ENCODE peak calls at places on chromosomes 16 and 17, in six cellular contexts. One of them, this sample, is unnamed.

GRCh38 chr16:51407199-51407598 is 256.1 kb upstream of the SALL1 start:
- DNase-seq in mesenchymal stem cell: no peak
- DNase-seq in H1: no peak
- DNase-seq in IMR-90: no peak
- DNase-seq in trophoblast cell: no peak
- DNase-seq in neuronal stem cell: no peak
- DNase-seq in this sample: no peak

GRCh38 chr17:1643293-1643998 is 2.1 kb downstream of the SCARF1 start:
- DNase-seq in neuronal stem cell: peak; percentile 45
- DNase-seq in H1: peak; percentile 88
- DNase-seq in trophoblast cell: peak; percentile 60
- DNase-seq in mesenchymal stem cell: no peak
- DNase-seq in IMR-90: no peak
- DNase-seq in this sample: peak; percentile 96

GRCh38 chr16:30637952-30638351 is 12.8 kb upstream of the PRR14 start:
- DNase-seq in IMR-90: peak; percentile 51
- DNase-seq in H1: no peak
- DNase-seq in mesenchymal stem cell: peak; percentile 74
- DNase-seq in trophoblast cell: peak; percentile 80
- DNase-seq in neuronal stem cell: no peak
- DNase-seq in this sample: no peak

GRCh38 chr17:65677932-65678331 is 116.5 kb upstream of the AXIN2 start:
- DNase-seq in mesenchymal stem cell: no peak
- DNase-seq in neuronal stem cell: no peak
- DNase-seq in H1: no peak
- DNase-seq in IMR-90: peak; percentile 29
- DNase-seq in trophoblast cell: peak; percentile 82
- DNase-seq in this sample: no peak

GRCh38 chr17:31527606-31528005 is 136.1 kb downstream of the RAB11FIP4 start:
- DNase-seq in H1: no peak
- DNase-seq in trophoblast cell: peak; percentile 55
- DNase-seq in neuronal stem cell: no peak
- DNase-seq in IMR-90: peak; percentile 55
- DNase-seq in mesenchymal stem cell: no peak
- DNase-seq in this sample: no peak

GRCh38 chr17:19365499-19365817 is 2.9 kb upstream of the B9D1 start:
- DNase-seq in IMR-90: no peak
- DNase-seq in H1: no peak
- DNase-seq in trophoblast cell: no peak
- DNase-seq in neuronal stem cell: no peak
- DNase-seq in mesenchymal stem cell: no peak
- DNase-seq in this sample: no peak

GRCh38 chr17:46192211-46192483 is 1.1 kb downstream of the KANSL1 start:
- DNase-seq in mesenchymal stem cell: no peak
- DNase-seq in IMR-90: no peak
- DNase-seq in trophoblast cell: no peak
- DNase-seq in neuronal stem cell: no peak
- DNase-seq in H1: no peak
- DNase-seq in this sample: no peak

GRCh38 chr16:66741131-66741900 is 10.1 kb downstream of the DYNC1LI2 start:
- DNase-seq in neuronal stem cell: no peak
- DNase-seq in trophoblast cell: peak; percentile 48
- DNase-seq in H1: no peak
- DNase-seq in mesenchymal stem cell: peak; percentile 87
- DNase-seq in IMR-90: peak; percentile 88
- DNase-seq in this sample: no peak

GRCh38 chr17:16313159-16314090 is 39.8 kb downstream of the CENPV start:
- DNase-seq in mesenchymal stem cell: no peak
- DNase-seq in neuronal stem cell: no peak
- DNase-seq in IMR-90: peak; percentile 88
- DNase-seq in trophoblast cell: no peak
- DNase-seq in H1: no peak
- DNase-seq in this sample: no peak

GRCh38 chr16:88300463-88300835 is 82.3 kb upstream of the ZNF469 start:
- DNase-seq in trophoblast cell: no peak
- DNase-seq in mesenchymal stem cell: no peak
- DNase-seq in H1: no peak
- DNase-seq in IMR-90: no peak
- DNase-seq in neuronal stem cell: no peak
- DNase-seq in this sample: no peak

GRCh38 chr16:88301431-88301830 is 81.3 kb upstream of the ZNF469 start:
- DNase-seq in H1: no peak
- DNase-seq in neuronal stem cell: no peak
- DNase-seq in trophoblast cell: no peak
- DNase-seq in mesenchymal stem cell: no peak
- DNase-seq in IMR-90: no peak
- DNase-seq in this sample: no peak

GRCh38 chr16:88303405-88303804 is 79.4 kb upstream of the ZNF469 start:
- DNase-seq in neuronal stem cell: no peak
- DNase-seq in mesenchymal stem cell: no peak
- DNase-seq in IMR-90: no peak
- DNase-seq in H1: no peak
- DNase-seq in trophoblast cell: no peak
- DNase-seq in this sample: no peak

GRCh38 chr16:88302666-88303065 is 80.1 kb upstream of the ZNF469 start:
- DNase-seq in H1: no peak
- DNase-seq in trophoblast cell: no peak
- DNase-seq in IMR-90: no peak
- DNase-seq in neuronal stem cell: no peak
- DNase-seq in mesenchymal stem cell: no peak
- DNase-seq in this sample: no peak

GRCh38 chr16:88301886-88302285 is 80.9 kb upstream of the ZNF469 start:
- DNase-seq in H1: no peak
- DNase-seq in neuronal stem cell: no peak
- DNase-seq in mesenchymal stem cell: no peak
- DNase-seq in IMR-90: no peak
- DNase-seq in trophoblast cell: no peak
- DNase-seq in this sample: no peak
- H3K14ac ChIP-seq in H1: no peak overlapping the region
- H3K14ac ChIP-seq in neuronal stem cell: no peak overlapping the region
- H3K14ac ChIP-seq in mesenchymal stem cell: peak overlapping the region; percentile 78
- H3K14ac ChIP-seq in IMR-90: peak overlapping the region; percentile 100
- H3K14ac ChIP-seq in trophoblast cell: no peak overlapping the region
- H3K14ac ChIP-seq in this sample: no peak overlapping the region

GRCh38 chr17:59892849-59893616 is at the start of the genes RPS6KB1 and TUBD1:
- DNase-seq in H1: peak; percentile 93
- DNase-seq in trophoblast cell: peak; percentile 100
- DNase-seq in mesenchymal stem cell: peak; percentile 99
- DNase-seq in neuronal stem cell: peak; percentile 98
- DNase-seq in IMR-90: peak; percentile 100
- DNase-seq in this sample: peak; percentile 99
- H4K8ac ChIP-seq in H1: peak within 1 kb of the TSS; percentile 91
- H4K8ac ChIP-seq in trophoblast cell: peak within 1 kb of the TSS; percentile 84
- H4K8ac ChIP-seq in mesenchymal stem cell: peak within 1 kb of the TSS; percentile 94
- H4K8ac ChIP-seq in neuronal stem cell: peak within 1 kb of the TSS; percentile 43
- H4K8ac ChIP-seq in IMR-90: peak within 1 kb of the TSS; percentile 1
- H4K8ac ChIP-seq in this sample: no peak within 1 kb of the TSS

DNA sequence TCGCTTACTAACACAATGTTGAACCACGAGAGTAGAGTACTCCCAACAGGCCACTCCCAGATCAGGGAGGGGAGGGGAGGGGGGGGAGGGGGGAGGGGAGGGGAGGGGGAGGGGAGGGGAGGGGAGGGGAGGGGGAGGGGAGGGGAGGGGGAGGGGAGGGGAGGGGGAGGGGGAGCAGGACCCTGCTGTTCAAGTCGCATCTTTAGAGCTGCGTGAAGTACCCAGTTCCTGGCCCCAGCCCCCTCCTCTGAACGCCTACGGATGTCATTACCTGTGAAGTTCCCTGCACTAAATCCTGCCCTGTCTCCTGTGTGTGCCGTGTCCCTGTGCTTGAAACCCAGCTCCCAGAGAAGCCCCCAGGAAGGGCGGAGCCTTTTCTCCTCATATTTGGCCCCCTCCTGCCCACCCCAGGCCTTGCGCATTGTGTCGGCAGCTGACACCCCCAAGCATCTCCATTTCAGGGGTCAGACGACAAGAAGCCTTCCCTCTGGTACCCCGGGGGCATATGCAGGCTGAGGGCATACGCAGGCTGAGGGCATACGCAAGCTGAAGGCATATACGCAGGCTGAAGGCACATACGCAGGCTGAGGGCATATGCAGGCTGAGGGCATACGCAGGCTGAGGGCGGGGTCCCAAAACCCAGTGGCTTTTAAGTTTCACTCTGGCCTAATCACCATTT is 330.2 kb downstream of the C16orf95 start:
- DNase-seq in neuronal stem cell: no peak
- DNase-seq in trophoblast cell: peak; percentile 41
- DNase-seq in H1: no peak
- DNase-seq in IMR-90: no peak
- DNase-seq in mesenchymal stem cell: no peak
- DNase-seq in this sample: no peak
- H3K14ac ChIP-seq in neuronal stem cell: no peak overlapping the region
- H3K14ac ChIP-seq in trophoblast cell: no peak overlapping the region
- H3K14ac ChIP-seq in H1: no peak overlapping the region
- H3K14ac ChIP-seq in IMR-90: no peak overlapping the region
- H3K14ac ChIP-seq in mesenchymal stem cell: no peak overlapping the region
- H3K14ac ChIP-seq in this sample: no peak overlapping the region

GRCh38 chr17:49356320-49356719 is 5.7 kb downstream of the ZNF652 start:
- DNase-seq in mesenchymal stem cell: no peak
- DNase-seq in neuronal stem cell: no peak
- DNase-seq in H1: no peak
- DNase-seq in IMR-90: no peak
- DNase-seq in trophoblast cell: no peak
- DNase-seq in this sample: no peak

GRCh38 chr17:49351572-49352140 is 10.4 kb downstream of the ZNF652 start:
- DNase-seq in H1: no peak
- DNase-seq in neuronal stem cell: no peak
- DNase-seq in IMR-90: no peak
- DNase-seq in mesenchymal stem cell: no peak
- DNase-seq in trophoblast cell: no peak
- DNase-seq in this sample: no peak

GRCh38 chr17:49353607-49354006 is 8.4 kb downstream of the ZNF652 start:
- DNase-seq in trophoblast cell: no peak
- DNase-seq in mesenchymal stem cell: no peak
- DNase-seq in IMR-90: peak; percentile 59
- DNase-seq in H1: no peak
- DNase-seq in neuronal stem cell: no peak
- DNase-seq in this sample: no peak

GRCh38 chr17:49349535-49349934 is 12.5 kb downstream of the ZNF652 start:
- DNase-seq in trophoblast cell: peak; percentile 49
- DNase-seq in IMR-90: no peak
- DNase-seq in neuronal stem cell: no peak
- DNase-seq in H1: no peak
- DNase-seq in mesenchymal stem cell: peak; percentile 11
- DNase-seq in this sample: no peak

DNA sequence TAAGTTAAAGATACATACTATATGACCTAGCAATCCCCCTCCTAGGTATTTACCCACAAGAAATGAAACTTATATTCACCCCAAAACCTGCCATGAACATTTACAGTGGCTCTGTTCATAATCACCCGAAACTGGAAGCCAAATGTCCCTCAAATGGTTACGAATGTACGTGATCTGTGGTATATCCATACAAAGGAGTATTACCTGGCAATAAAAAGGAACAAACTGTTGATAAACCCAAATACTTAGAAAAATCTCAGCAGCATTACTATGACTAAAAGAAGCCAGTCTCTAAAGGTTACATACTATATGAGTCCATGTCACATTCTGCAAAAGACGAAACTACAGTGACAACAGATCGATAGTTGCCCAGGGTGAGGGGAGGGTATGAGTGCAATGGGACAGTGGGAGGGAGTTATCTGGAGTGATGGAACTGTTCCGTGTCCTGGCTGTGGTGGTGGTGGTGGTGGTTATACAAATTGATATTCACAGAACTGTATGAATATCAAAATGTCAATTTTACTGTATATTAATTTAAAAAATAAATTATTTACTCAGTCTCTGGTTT is 9.4 kb downstream of the ZNF652 start:
- DNase-seq in H1: no peak
- DNase-seq in neuronal stem cell: no peak
- DNase-seq in mesenchymal stem cell: no peak
- DNase-seq in trophoblast cell: no peak
- DNase-seq in IMR-90: no peak
- DNase-seq in this sample: no peak
- H4K8ac ChIP-seq in H1: no peak overlapping the region
- H4K8ac ChIP-seq in neuronal stem cell: no peak overlapping the region
- H4K8ac ChIP-seq in mesenchymal stem cell: no peak overlapping the region
- H4K8ac ChIP-seq in trophoblast cell: no peak overlapping the region
- H4K8ac ChIP-seq in IMR-90: no peak overlapping the region
- H4K8ac ChIP-seq in this sample: no peak overlapping the region

GRCh38 chr17:51496378-51496777 is 236.0 kb downstream of the UTP18 start:
- DNase-seq in IMR-90: no peak
- DNase-seq in neuronal stem cell: no peak
- DNase-seq in trophoblast cell: no peak
- DNase-seq in H1: no peak
- DNase-seq in mesenchymal stem cell: no peak
- DNase-seq in this sample: no peak
- H3K14ac ChIP-seq in IMR-90: no peak overlapping the region
- H3K14ac ChIP-seq in neuronal stem cell: no peak overlapping the region
- H3K14ac ChIP-seq in trophoblast cell: no peak overlapping the region
- H3K14ac ChIP-seq in H1: no peak overlapping the region
- H3K14ac ChIP-seq in mesenchymal stem cell: no peak overlapping the region
- H3K14ac ChIP-seq in this sample: no peak overlapping the region

GRCh38 chr17:4806770-4807533 is at the start of gene PLD2:
- DNase-seq in trophoblast cell: peak; percentile 94
- DNase-seq in mesenchymal stem cell: peak; percentile 83
- DNase-seq in H1: peak; percentile 89
- DNase-seq in neuronal stem cell: peak; percentile 87
- DNase-seq in IMR-90: peak; percentile 67
- DNase-seq in this sample: peak; percentile 91
- H4K8ac ChIP-seq in trophoblast cell: peak within 1 kb of the TSS; percentile 83
- H4K8ac ChIP-seq in mesenchymal stem cell: peak within 1 kb of the TSS; percentile 61
- H4K8ac ChIP-seq in H1: peak within 1 kb of the TSS; percentile 65
- H4K8ac ChIP-seq in neuronal stem cell: no peak within 1 kb of the TSS
- H4K8ac ChIP-seq in IMR-90: peak within 1 kb of the TSS; percentile 57
- H4K8ac ChIP-seq in this sample: no peak within 1 kb of the TSS

DNA sequence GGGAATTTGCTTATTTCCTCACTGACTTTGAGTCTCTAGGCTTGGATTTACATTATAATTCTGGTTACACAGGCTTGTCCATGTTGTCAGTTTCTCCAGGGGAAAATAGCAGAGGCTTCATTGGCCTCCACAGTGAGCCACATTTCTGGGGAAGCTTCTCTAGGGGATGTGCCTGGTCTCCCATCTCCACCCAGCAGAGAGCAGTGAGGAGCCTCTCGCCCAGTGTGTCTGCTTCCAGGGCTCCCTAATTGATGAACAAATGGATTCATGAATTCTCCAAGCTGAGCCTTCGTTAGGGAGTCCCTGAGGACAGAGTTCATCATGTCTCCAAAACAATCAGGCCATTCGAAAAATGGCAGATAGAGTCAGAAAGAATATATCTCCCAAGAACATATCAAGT is 162.3 kb upstream of the TOX3 start:
- DNase-seq in H1: no peak
- DNase-seq in mesenchymal stem cell: no peak
- DNase-seq in IMR-90: no peak
- DNase-seq in trophoblast cell: no peak
- DNase-seq in neuronal stem cell: no peak
- DNase-seq in this sample: no peak
- H3K14ac ChIP-seq in H1: no peak overlapping the region
- H3K14ac ChIP-seq in mesenchymal stem cell: no peak overlapping the region
- H3K14ac ChIP-seq in IMR-90: no peak overlapping the region
- H3K14ac ChIP-seq in trophoblast cell: no peak overlapping the region
- H3K14ac ChIP-seq in neuronal stem cell: no peak overlapping the region
- H3K14ac ChIP-seq in this sample: no peak overlapping the region

DNA sequence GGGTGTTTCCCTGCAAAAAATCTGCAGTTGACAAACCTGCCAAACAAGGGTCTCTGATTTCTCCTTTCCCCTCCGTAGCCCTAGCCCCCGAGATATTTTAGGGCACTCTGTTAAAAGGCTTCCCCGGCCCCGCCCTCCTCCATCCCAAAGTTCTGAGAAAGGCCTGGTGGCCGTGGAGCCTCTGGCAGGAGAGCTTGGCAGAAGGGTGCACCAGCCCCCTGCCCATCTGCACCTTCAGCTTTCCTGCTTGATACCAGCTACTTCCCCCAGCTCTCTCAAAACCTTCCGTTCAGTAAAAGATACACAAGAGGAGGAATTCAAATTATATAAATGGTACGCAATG is 711 bp upstream of the CANT1 start:
- DNase-seq in mesenchymal stem cell: no peak
- DNase-seq in trophoblast cell: no peak
- DNase-seq in IMR-90: no peak
- DNase-seq in neuronal stem cell: no peak
- DNase-seq in H1: no peak
- DNase-seq in this sample: no peak
- H4K8ac ChIP-seq in mesenchymal stem cell: peak overlapping the region; percentile 99
- H4K8ac ChIP-seq in trophoblast cell: peak overlapping the region; percentile 96
- H4K8ac ChIP-seq in IMR-90: peak overlapping the region; percentile 100
- H4K8ac ChIP-seq in neuronal stem cell: no peak overlapping the region
- H4K8ac ChIP-seq in H1: peak overlapping the region; percentile 65
- H4K8ac ChIP-seq in this sample: no peak overlapping the region